ENCODE peak calls at places on chromosome 7, in four cellular contexts. P is right cardiac atrium; I is effector memory CD4-positive, alpha-beta T cell; R is heart left ventricle. A is an unnamed sample.

GRCh38 chr7:130845581-130846085 is 111.6 kb upstream of the KLF14 start:
- DNase-seq in P (no peak), I (no peak), R (no peak), A (no peak)

GRCh38 chr7:134300988-134301387 is 15.7 kb downstream of the SLC35B4 start:
- DNase-seq in P (no peak), I (no peak), R (no peak), A (no peak)

GRCh38 chr7:96126382-96126781 is 195.5 kb downstream of the SLC25A13 start:
- DNase-seq in P (no peak), I (no peak), R (no peak), A (no peak)

GRCh38 chr7:147415991-147416390 is 1174.6 kb upstream of the C7orf33 start:
- DNase-seq in P (no peak), I (no peak), R (no peak), A (no peak)

GRCh38 chr7:130878785-130879184 is 144.8 kb upstream of the KLF14 start:
- DNase-seq in P (no peak), I (no peak), R (no peak), A (no peak)

GRCh38 chr7:133545613-133546012 is 292.7 kb downstream of the EXOC4 start:
- DNase-seq in P (no peak), I (no peak), R (no peak), A (no peak)

GRCh38 chr7:40922316-40922670 is 780.6 kb downstream of the INHBA start:
- DNase-seq in P (no peak), I (no peak), R (no peak), A (no peak)

GRCh38 chr7:69932034-69932628 is 333.9 kb downstream of the AUTS2 start:
- DNase-seq in P (no peak), I (no peak), R (no peak), A (peak; percentile 24)

GRCh38 chr7:150356265-150356897 is 12.2 kb upstream of the REPIN1 start:
- DNase-seq in P (no peak), I (no peak), R (no peak), A (no peak)

GRCh38 chr7:50477640-50478039 is 27.5 kb upstream of the FIGNL1 start:
- DNase-seq in P (no peak), I (no peak), R (no peak), A (no peak)

GRCh38 chr7:158919686-158920085 is 63.3 kb downstream of the DYNC2I1 start:
- DNase-seq in P (no peak), I (no peak), R (no peak), A (no peak)

GRCh38 chr7:44087914-44088838 is 5.8 kb upstream of the POLM start:
- DNase-seq in P (peak; percentile 91), I (no peak), R (peak; percentile 73), A (peak; percentile 68)

GRCh38 chr7:106065560-106066500 is 46.3 kb downstream of the SYPL1 start:
- DNase-seq in P (no peak), I (no peak), R (no peak), A (no peak)

GRCh38 chr7:66583696-66584095 is 45.0 kb upstream of the KCTD7 start:
- DNase-seq in P (no peak), I (no peak), R (no peak), A (no peak)

GRCh38 chr7:47326220-47326619 is 255.7 kb downstream of the TNS3 start:
- DNase-seq in P (no peak), I (no peak), R (no peak), A (no peak)
- H3K4me3 ChIP-seq in P (peak overlapping the region; percentile 24), I (no peak overlapping the region), R (no peak overlapping the region), A (no peak overlapping the region)

GRCh38 chr7:28551311-28551710 is 139.0 kb downstream of the CREB5 start:
- DNase-seq in P (no peak), I (no peak), R (no peak), A (no peak)
- H3K4me3 ChIP-seq in P (no peak overlapping the region), I (no peak overlapping the region), R (no peak overlapping the region), A (no peak overlapping the region)

DNA sequence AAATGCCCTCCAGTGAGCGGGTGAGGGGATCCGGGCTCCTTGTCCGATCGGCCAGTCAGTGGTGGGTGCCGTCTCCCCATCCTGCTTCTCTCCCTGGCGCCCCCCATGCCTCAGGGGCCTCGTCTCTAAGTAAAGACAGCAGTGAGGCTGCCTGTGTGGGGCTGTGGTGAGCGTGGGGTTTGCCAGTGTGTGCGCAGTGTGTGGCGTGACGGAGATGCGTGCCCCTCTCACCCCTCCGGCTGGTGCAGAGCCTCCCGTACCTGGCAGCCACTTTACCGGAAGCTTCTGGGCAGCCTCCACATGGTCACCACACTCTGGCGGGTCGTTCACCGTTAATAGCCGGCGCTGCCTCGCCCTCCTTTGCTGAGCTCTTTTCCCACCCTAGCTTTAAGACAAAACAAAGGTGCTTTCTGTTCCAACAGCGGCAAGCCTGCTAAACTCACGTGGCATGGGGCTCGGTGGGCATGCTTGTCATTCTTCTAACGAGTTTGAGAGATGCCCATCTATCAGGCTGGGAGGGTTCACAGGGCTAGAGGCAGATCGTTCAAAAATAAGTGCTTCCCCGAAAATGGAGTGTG is 28.3 kb upstream of the TTYH3 start:
- DNase-seq in P (peak; percentile 49), I (no peak), R (no peak), A (no peak)
- H3K4me3 ChIP-seq in P (no peak overlapping the region), I (no peak overlapping the region), R (no peak overlapping the region), A (no peak overlapping the region)

GRCh38 chr7:12257582-12257981 is 46.5 kb downstream of the TMEM106B start:
- DNase-seq in P (no peak), I (no peak), R (no peak), A (no peak)
- H3K4me3 ChIP-seq in P (no peak overlapping the region), I (peak overlapping the region; percentile 43), R (no peak overlapping the region), A (no peak overlapping the region)

GRCh38 chr7:99132922-99133321 is 11.0 kb downstream of the SMURF1 start:
- DNase-seq in P (no peak), I (no peak), R (no peak), A (no peak)
- H3K4me3 ChIP-seq in P (no peak overlapping the region), I (no peak overlapping the region), R (no peak overlapping the region), A (no peak overlapping the region)

A was measured in uterus.